ENCODE peak calls at places on chromosomes 4 and X, in four cellular contexts. Z is RKO, E is GM12892, A is NCI-H2081. N is an unnamed sample.

GRCh38 chr4:53185853-53186590 is 179.8 kb downstream of the SCFD2 start:
- DNase-seq in A (no peak), E (no peak), Z (no peak), N (no peak)

GRCh38 chr4:82799006-82799881 is 648 bp upstream of the SCD5 start:
- DNase-seq in E (no peak), Z (no peak), A (no peak), N (no peak)

GRCh38 chrX:112613039-112613438 is 66.7 kb downstream of the LHFPL1 start:
- DNase-seq in E (no peak), A (no peak), Z (no peak), N (no peak)

GRCh38 chrX:30489323-30489722 is 88.2 kb downstream of the TASL start:
- DNase-seq in A (no peak), E (no peak), Z (peak), N (no peak)

GRCh38 chrX:21974011-21974385 is 33.5 kb downstream of the SMS start:
- DNase-seq in A (no peak), E (no peak), Z (no peak), N (no peak)

GRCh38 chr4:57676394-57676793 is 566.2 kb upstream of the IGFBP7 start:
- DNase-seq in E (no peak), Z (no peak), A (no peak), N (no peak)

GRCh38 chr4:48706741-48707140 is 73.3 kb downstream of the FRYL start:
- DNase-seq in E (no peak), A (no peak), Z (no peak), N (no peak)

GRCh38 chrX:99394450-99394849 is 1015.6 kb downstream of the PCDH19 start:
- DNase-seq in E (no peak), A (no peak), Z (peak), N (no peak)

GRCh38 chr4:180950377-180950776 is 1292.8 kb upstream of the TENM3 start:
- DNase-seq in Z (no peak), A (no peak), E (no peak), N (no peak)

GRCh38 chrX:3648084-3648483 is 65.4 kb downstream of the PRKX start:
- DNase-seq in Z (no peak), E (no peak), A (no peak), N (no peak)

GRCh38 chr4:25172964-25173917 is 13.0 kb upstream of the SEPSECS start:
- DNase-seq in E (no peak), Z (peak), A (no peak), N (no peak)

GRCh38 chrX:48043056-48043455 is 28.4 kb downstream of the ZNF630 start:
- DNase-seq in Z (no peak), A (no peak), E (no peak), N (no peak)

GRCh38 chr4:72218953-72219352 is 187.2 kb downstream of the NPFFR2 start:
- DNase-seq in E (no peak), A (no peak), Z (no peak), N (no peak)

GRCh38 chr4:112175840-112176239 is 30.6 kb downstream of the FAM241A start:
- DNase-seq in E (no peak), Z (no peak), A (no peak), N (no peak)

GRCh38 chr4:52925531-52925968 is 63.4 kb downstream of the RASL11B start:
- DNase-seq in E (no peak), A (no peak), Z (no peak), N (peak)

GRCh38 chr4:98688416-98689290 is 30.2 kb upstream of the TSPAN5 start:
- DNase-seq in Z (peak), E (no peak), A (no peak), N (no peak)

GRCh38 chr4:106277140-106277680 is 38.8 kb downstream of the TBCK start:
- DNase-seq in A (no peak), E (no peak), Z (no peak), N (no peak)

GRCh38 chr4:124262211-124263179 is 450.0 kb downstream of the ANKRD50 start:
- DNase-seq in Z (peak), E (no peak), A (peak), N (no peak)

GRCh38 chrX:115226929-115227328 is 7.0 kb downstream of the LRCH2 start:
- DNase-seq in E (no peak), Z (peak), A (peak), N (no peak)

GRCh38 chr4:79476196-79476595 is 68.2 kb upstream of the GK2 start:
- DNase-seq in E (no peak), Z (no peak), A (no peak), N (no peak)

GRCh38 chr4:52936729-52937128 is 74.6 kb downstream of the RASL11B start:
- DNase-seq in A (no peak), Z (no peak), E (no peak), N (no peak)

GRCh38 chrX:20459410-20460350 is 193.0 kb upstream of the RPS6KA3 start:
- DNase-seq in A (no peak), Z (no peak), E (no peak), N (no peak)

GRCh38 chr4:38664704-38665401 is 854 bp downstream of the KLF3 start:
- DNase-seq in A (peak), E (no peak), Z (peak), N (no peak)

GRCh38 chrX:136386821-136387220 is 86.1 kb downstream of the ADGRG4 start:
- DNase-seq in A (peak), E (no peak), Z (no peak), N (no peak)

GRCh38 chrX:155819966-155820491 is 61.1 kb upstream of the VAMP7 start:
- DNase-seq in Z (peak), E (no peak), A (peak), N (no peak)

GRCh38 chr4:56858302-56858644 is 36.8 kb upstream of the SPINK2 start:
- DNase-seq in A (no peak), Z (no peak), E (no peak), N (no peak)

GRCh38 chr4:6278801-6279197 is 9.1 kb downstream of the WFS1 start:
- DNase-seq in A (no peak), E (peak), Z (no peak), N (no peak)

GRCh38 chr4:140851032-140851636 is 94.9 kb upstream of the TBC1D9 start:
- DNase-seq in E (peak), A (peak), Z (peak), N (peak)

GRCh38 chrX:153029875-153030274 is 26.4 kb upstream of the PNMA3 start:
- DNase-seq in Z (no peak), A (no peak), E (no peak), N (no peak)

GRCh38 chr4:128305942-128306341 is 18.3 kb upstream of the PGRMC2 start:
- DNase-seq in A (no peak), E (no peak), Z (no peak), N (no peak)

GRCh38 chr4:88286897-88287296 is 2.5 kb upstream of the PPM1K start:
- DNase-seq in A (no peak), E (no peak), Z (no peak), N (no peak)

GRCh38 chr4:165604181-165604580 is 225.4 kb downstream of the CPE start:
- DNase-seq in E (no peak), Z (no peak), A (no peak), N (no peak)

GRCh38 chr4:153628796-153629315 is 55.2 kb upstream of the TLR2 start:
- DNase-seq in Z (no peak), E (no peak), A (no peak), N (no peak)

GRCh38 chr4:16243285-16243684 is 17.0 kb upstream of the TAPT1 start:
- DNase-seq in E (no peak), Z (no peak), A (no peak), N (no peak)

GRCh38 chr4:164212134-164212533 is 541.8 kb upstream of the SMIM31 start:
- DNase-seq in Z (peak), E (no peak), A (no peak), N (no peak)

GRCh38 chr4:75547647-75548387 is 8.0 kb upstream of the ODAPH start:
- DNase-seq in Z (no peak), E (no peak), A (no peak), N (no peak)

GRCh38 chr4:46270986-46271596 is 118.8 kb downstream of the GABRA2 start:
- DNase-seq in E (no peak), Z (peak), A (peak), N (no peak)

N was measured in D721Med.